ENCODE peak calls at places on chromosomes 3 and 15, in eight cellular contexts. One of them, this sample, is unnamed.

GRCh38 chr15:59232476-59232875 is 25.8 kb downstream of the LDHAL6B start:
- DNase-seq in NCI-H345: no peak
- DNase-seq in LHCN-M2: peak; percentile 85
- DNase-seq in stimulated activated CD4-positive, alpha-beta T cell treated with anti-CD3 and anti-CD28 coated beads, Interleukin-1b, Interleukin-23, amount 100 ng/mL, for 4 hours: no peak
- DNase-seq in sciatic nerve: no peak
- DNase-seq in stimulated activated CD8-positive, alpha-beta memory T cell treated with anti-CD3 and anti-CD28 coated beads, Interleukin-12 subunit alpha, Interleukin-12 subunit beta, amount 100 ng/mL, for 1 hour: no peak
- DNase-seq in fibroblast of lung: peak; percentile 85
- DNase-seq in substantia nigra: no peak
- DNase-seq in this sample: no peak

GRCh38 chr3:29397406-29397805 is 116.5 kb downstream of the RBMS3 start:
- DNase-seq in NCI-H345: no peak
- DNase-seq in LHCN-M2: no peak
- DNase-seq in stimulated activated CD4-positive, alpha-beta T cell treated with anti-CD3 and anti-CD28 coated beads, Interleukin-1b, Interleukin-23, amount 100 ng/mL, for 4 hours: no peak
- DNase-seq in sciatic nerve: no peak
- DNase-seq in stimulated activated CD8-positive, alpha-beta memory T cell treated with anti-CD3 and anti-CD28 coated beads, Interleukin-12 subunit alpha, Interleukin-12 subunit beta, amount 100 ng/mL, for 1 hour: no peak
- DNase-seq in fibroblast of lung: no peak
- DNase-seq in substantia nigra: no peak
- DNase-seq in this sample: no peak

GRCh38 chr3:159082514-159082913 is 280.7 kb downstream of the MFSD1 start:
- DNase-seq in NCI-H345: no peak
- DNase-seq in LHCN-M2: peak; percentile 99
- DNase-seq in stimulated activated CD4-positive, alpha-beta T cell treated with anti-CD3 and anti-CD28 coated beads, Interleukin-1b, Interleukin-23, amount 100 ng/mL, for 4 hours: no peak
- DNase-seq in sciatic nerve: no peak
- DNase-seq in stimulated activated CD8-positive, alpha-beta memory T cell treated with anti-CD3 and anti-CD28 coated beads, Interleukin-12 subunit alpha, Interleukin-12 subunit beta, amount 100 ng/mL, for 1 hour: no peak
- DNase-seq in fibroblast of lung: no peak
- DNase-seq in substantia nigra: no peak
- DNase-seq in this sample: no peak

GRCh38 chr3:39362177-39362576 is 21.0 kb upstream of the SLC25A38 start:
- DNase-seq in NCI-H345: no peak
- DNase-seq in LHCN-M2: no peak
- DNase-seq in stimulated activated CD4-positive, alpha-beta T cell treated with anti-CD3 and anti-CD28 coated beads, Interleukin-1b, Interleukin-23, amount 100 ng/mL, for 4 hours: no peak
- DNase-seq in sciatic nerve: no peak
- DNase-seq in stimulated activated CD8-positive, alpha-beta memory T cell treated with anti-CD3 and anti-CD28 coated beads, Interleukin-12 subunit alpha, Interleukin-12 subunit beta, amount 100 ng/mL, for 1 hour: no peak
- DNase-seq in fibroblast of lung: no peak
- DNase-seq in substantia nigra: no peak
- DNase-seq in this sample: peak; percentile 25

GRCh38 chr3:115659861-115660260 is 36.6 kb downstream of the GAP43 start:
- DNase-seq in NCI-H345: no peak
- DNase-seq in LHCN-M2: peak; percentile 13
- DNase-seq in stimulated activated CD4-positive, alpha-beta T cell treated with anti-CD3 and anti-CD28 coated beads, Interleukin-1b, Interleukin-23, amount 100 ng/mL, for 4 hours: no peak
- DNase-seq in sciatic nerve: no peak
- DNase-seq in stimulated activated CD8-positive, alpha-beta memory T cell treated with anti-CD3 and anti-CD28 coated beads, Interleukin-12 subunit alpha, Interleukin-12 subunit beta, amount 100 ng/mL, for 1 hour: no peak
- DNase-seq in fibroblast of lung: peak; percentile 30
- DNase-seq in substantia nigra: no peak
- DNase-seq in this sample: no peak

GRCh38 chr15:28459279-28459678 is 73.5 kb downstream of the GOLGA8G start:
- DNase-seq in NCI-H345: no peak
- DNase-seq in LHCN-M2: no peak
- DNase-seq in stimulated activated CD4-positive, alpha-beta T cell treated with anti-CD3 and anti-CD28 coated beads, Interleukin-1b, Interleukin-23, amount 100 ng/mL, for 4 hours: no peak
- DNase-seq in sciatic nerve: no peak
- DNase-seq in stimulated activated CD8-positive, alpha-beta memory T cell treated with anti-CD3 and anti-CD28 coated beads, Interleukin-12 subunit alpha, Interleukin-12 subunit beta, amount 100 ng/mL, for 1 hour: no peak
- DNase-seq in fibroblast of lung: no peak
- DNase-seq in substantia nigra: no peak
- DNase-seq in this sample: no peak

GRCh38 chr15:87268675-87269074 is 987.9 kb downstream of the NTRK3 start:
- DNase-seq in NCI-H345: no peak
- DNase-seq in LHCN-M2: peak; percentile 61
- DNase-seq in stimulated activated CD4-positive, alpha-beta T cell treated with anti-CD3 and anti-CD28 coated beads, Interleukin-1b, Interleukin-23, amount 100 ng/mL, for 4 hours: no peak
- DNase-seq in sciatic nerve: no peak
- DNase-seq in stimulated activated CD8-positive, alpha-beta memory T cell treated with anti-CD3 and anti-CD28 coated beads, Interleukin-12 subunit alpha, Interleukin-12 subunit beta, amount 100 ng/mL, for 1 hour: no peak
- DNase-seq in fibroblast of lung: no peak
- DNase-seq in substantia nigra: no peak
- DNase-seq in this sample: no peak

GRCh38 chr3:128354788-128355548 is 111.7 kb downstream of the DNAJB8 start:
- DNase-seq in NCI-H345: no peak
- DNase-seq in LHCN-M2: no peak
- DNase-seq in stimulated activated CD4-positive, alpha-beta T cell treated with anti-CD3 and anti-CD28 coated beads, Interleukin-1b, Interleukin-23, amount 100 ng/mL, for 4 hours: no peak
- DNase-seq in sciatic nerve: no peak
- DNase-seq in stimulated activated CD8-positive, alpha-beta memory T cell treated with anti-CD3 and anti-CD28 coated beads, Interleukin-12 subunit alpha, Interleukin-12 subunit beta, amount 100 ng/mL, for 1 hour: no peak
- DNase-seq in fibroblast of lung: no peak
- DNase-seq in substantia nigra: no peak
- DNase-seq in this sample: no peak

GRCh38 chr3:50124363-50125226 is 30.5 kb upstream of the SEMA3F start:
- DNase-seq in NCI-H345: no peak
- DNase-seq in LHCN-M2: no peak
- DNase-seq in stimulated activated CD4-positive, alpha-beta T cell treated with anti-CD3 and anti-CD28 coated beads, Interleukin-1b, Interleukin-23, amount 100 ng/mL, for 4 hours: no peak
- DNase-seq in sciatic nerve: no peak
- DNase-seq in stimulated activated CD8-positive, alpha-beta memory T cell treated with anti-CD3 and anti-CD28 coated beads, Interleukin-12 subunit alpha, Interleukin-12 subunit beta, amount 100 ng/mL, for 1 hour: no peak
- DNase-seq in fibroblast of lung: no peak
- DNase-seq in substantia nigra: no peak
- DNase-seq in this sample: no peak

GRCh38 chr3:195209083-195209835 is 61.7 kb downstream of the XXYLT1 start:
- DNase-seq in NCI-H345: no peak
- DNase-seq in LHCN-M2: peak; percentile 31
- DNase-seq in stimulated activated CD4-positive, alpha-beta T cell treated with anti-CD3 and anti-CD28 coated beads, Interleukin-1b, Interleukin-23, amount 100 ng/mL, for 4 hours: no peak
- DNase-seq in sciatic nerve: no peak
- DNase-seq in stimulated activated CD8-positive, alpha-beta memory T cell treated with anti-CD3 and anti-CD28 coated beads, Interleukin-12 subunit alpha, Interleukin-12 subunit beta, amount 100 ng/mL, for 1 hour: no peak
- DNase-seq in fibroblast of lung: no peak
- DNase-seq in substantia nigra: no peak
- DNase-seq in this sample: no peak

GRCh38 chr15:64865998-64866520 is 24.3 kb downstream of the PLEKHO2 start:
- DNase-seq in NCI-H345: no peak
- DNase-seq in LHCN-M2: peak; percentile 95
- DNase-seq in stimulated activated CD4-positive, alpha-beta T cell treated with anti-CD3 and anti-CD28 coated beads, Interleukin-1b, Interleukin-23, amount 100 ng/mL, for 4 hours: no peak
- DNase-seq in sciatic nerve: no peak
- DNase-seq in stimulated activated CD8-positive, alpha-beta memory T cell treated with anti-CD3 and anti-CD28 coated beads, Interleukin-12 subunit alpha, Interleukin-12 subunit beta, amount 100 ng/mL, for 1 hour: no peak
- DNase-seq in fibroblast of lung: peak; percentile 97
- DNase-seq in substantia nigra: peak; percentile 35
- DNase-seq in this sample: no peak

GRCh38 chr3:22175899-22176298 is 424.9 kb upstream of the ZNF385D start:
- DNase-seq in NCI-H345: no peak
- DNase-seq in LHCN-M2: no peak
- DNase-seq in stimulated activated CD4-positive, alpha-beta T cell treated with anti-CD3 and anti-CD28 coated beads, Interleukin-1b, Interleukin-23, amount 100 ng/mL, for 4 hours: no peak
- DNase-seq in sciatic nerve: no peak
- DNase-seq in stimulated activated CD8-positive, alpha-beta memory T cell treated with anti-CD3 and anti-CD28 coated beads, Interleukin-12 subunit alpha, Interleukin-12 subunit beta, amount 100 ng/mL, for 1 hour: no peak
- DNase-seq in fibroblast of lung: peak; percentile 16
- DNase-seq in substantia nigra: no peak
- DNase-seq in this sample: no peak

GRCh38 chr3:65793495-65794200 is 245.1 kb downstream of the MAGI1 start:
- DNase-seq in NCI-H345: no peak
- DNase-seq in LHCN-M2: peak; percentile 50
- DNase-seq in stimulated activated CD4-positive, alpha-beta T cell treated with anti-CD3 and anti-CD28 coated beads, Interleukin-1b, Interleukin-23, amount 100 ng/mL, for 4 hours: no peak
- DNase-seq in sciatic nerve: no peak
- DNase-seq in stimulated activated CD8-positive, alpha-beta memory T cell treated with anti-CD3 and anti-CD28 coated beads, Interleukin-12 subunit alpha, Interleukin-12 subunit beta, amount 100 ng/mL, for 1 hour: no peak
- DNase-seq in fibroblast of lung: no peak
- DNase-seq in substantia nigra: no peak
- DNase-seq in this sample: no peak

GRCh38 chr3:153173758-153174516 is 11.9 kb downstream of the RAP2B start:
- DNase-seq in NCI-H345: no peak
- DNase-seq in LHCN-M2: peak; percentile 48
- DNase-seq in stimulated activated CD4-positive, alpha-beta T cell treated with anti-CD3 and anti-CD28 coated beads, Interleukin-1b, Interleukin-23, amount 100 ng/mL, for 4 hours: no peak
- DNase-seq in sciatic nerve: no peak
- DNase-seq in stimulated activated CD8-positive, alpha-beta memory T cell treated with anti-CD3 and anti-CD28 coated beads, Interleukin-12 subunit alpha, Interleukin-12 subunit beta, amount 100 ng/mL, for 1 hour: no peak
- DNase-seq in fibroblast of lung: no peak
- DNase-seq in substantia nigra: no peak
- DNase-seq in this sample: no peak

GRCh38 chr3:100912976-100913375 is 80.2 kb downstream of the ABI3BP start:
- DNase-seq in NCI-H345: no peak
- DNase-seq in LHCN-M2: peak; percentile 58
- DNase-seq in stimulated activated CD4-positive, alpha-beta T cell treated with anti-CD3 and anti-CD28 coated beads, Interleukin-1b, Interleukin-23, amount 100 ng/mL, for 4 hours: no peak
- DNase-seq in sciatic nerve: no peak
- DNase-seq in stimulated activated CD8-positive, alpha-beta memory T cell treated with anti-CD3 and anti-CD28 coated beads, Interleukin-12 subunit alpha, Interleukin-12 subunit beta, amount 100 ng/mL, for 1 hour: no peak
- DNase-seq in fibroblast of lung: no peak
- DNase-seq in substantia nigra: no peak
- DNase-seq in this sample: no peak

GRCh38 chr15:56537881-56538280 is 72.9 kb upstream of the MNS1 start:
- DNase-seq in NCI-H345: no peak
- DNase-seq in LHCN-M2: peak; percentile 90
- DNase-seq in stimulated activated CD4-positive, alpha-beta T cell treated with anti-CD3 and anti-CD28 coated beads, Interleukin-1b, Interleukin-23, amount 100 ng/mL, for 4 hours: no peak
- DNase-seq in sciatic nerve: no peak
- DNase-seq in stimulated activated CD8-positive, alpha-beta memory T cell treated with anti-CD3 and anti-CD28 coated beads, Interleukin-12 subunit alpha, Interleukin-12 subunit beta, amount 100 ng/mL, for 1 hour: peak; percentile 4
- DNase-seq in fibroblast of lung: no peak
- DNase-seq in substantia nigra: no peak
- DNase-seq in this sample: no peak

GRCh38 chr3:115217678-115218451 is 70.8 kb upstream of the ZBTB20 start:
- DNase-seq in NCI-H345: peak; percentile 46
- DNase-seq in LHCN-M2: peak; percentile 63
- DNase-seq in stimulated activated CD4-positive, alpha-beta T cell treated with anti-CD3 and anti-CD28 coated beads, Interleukin-1b, Interleukin-23, amount 100 ng/mL, for 4 hours: no peak
- DNase-seq in sciatic nerve: no peak
- DNase-seq in stimulated activated CD8-positive, alpha-beta memory T cell treated with anti-CD3 and anti-CD28 coated beads, Interleukin-12 subunit alpha, Interleukin-12 subunit beta, amount 100 ng/mL, for 1 hour: no peak
- DNase-seq in fibroblast of lung: peak; percentile 80
- DNase-seq in substantia nigra: no peak
- DNase-seq in this sample: peak; percentile 91

GRCh38 chr3:50249459-50249858 is 13.5 kb downstream of the GNAI2 start:
- DNase-seq in NCI-H345: no peak
- DNase-seq in LHCN-M2: no peak
- DNase-seq in stimulated activated CD4-positive, alpha-beta T cell treated with anti-CD3 and anti-CD28 coated beads, Interleukin-1b, Interleukin-23, amount 100 ng/mL, for 4 hours: no peak
- DNase-seq in sciatic nerve: no peak
- DNase-seq in stimulated activated CD8-positive, alpha-beta memory T cell treated with anti-CD3 and anti-CD28 coated beads, Interleukin-12 subunit alpha, Interleukin-12 subunit beta, amount 100 ng/mL, for 1 hour: no peak
- DNase-seq in fibroblast of lung: no peak
- DNase-seq in substantia nigra: no peak
- DNase-seq in this sample: no peak

GRCh38 chr3:170555329-170555728 is 30.5 kb downstream of the SLC7A14 start:
- DNase-seq in NCI-H345: no peak
- DNase-seq in LHCN-M2: peak; percentile 50
- DNase-seq in stimulated activated CD4-positive, alpha-beta T cell treated with anti-CD3 and anti-CD28 coated beads, Interleukin-1b, Interleukin-23, amount 100 ng/mL, for 4 hours: no peak
- DNase-seq in sciatic nerve: no peak
- DNase-seq in stimulated activated CD8-positive, alpha-beta memory T cell treated with anti-CD3 and anti-CD28 coated beads, Interleukin-12 subunit alpha, Interleukin-12 subunit beta, amount 100 ng/mL, for 1 hour: no peak
- DNase-seq in fibroblast of lung: no peak
- DNase-seq in substantia nigra: no peak
- DNase-seq in this sample: no peak

This sample was measured in NCI-H1417.